ENCODE peak calls at places on chromosome 22, in four cellular contexts. K is K562, H is SK-N-SH, E is GM12878. P is an unnamed sample.

GRCh38 chr22:46057206-46057605 is 80.2 kb upstream of the WNT7B start:
- DNase-seq in K (no peak), H (no peak), E (no peak), P (no peak)

GRCh38 chr22:27336151-27337090 is 465.1 kb downstream of the MN1 start:
- DNase-seq in H (no peak), K (no peak), E (no peak), P (no peak)

GRCh38 chr22:42966389-42966998 is 48.5 kb downstream of the PACSIN2 start:
- DNase-seq in E (no peak), H (no peak), K (no peak), P (no peak)

GRCh38 chr22:32409977-32410376 is 2.1 kb downstream of the RTCB start:
- DNase-seq in K (no peak), E (no peak), H (no peak), P (no peak)

GRCh38 chr22:38213319-38214247 is 11.8 kb downstream of the MAFF start:
- DNase-seq in K (no peak), H (no peak), E (peak), P (no peak)

GRCh38 chr22:41238570-41239442 is 1.9 kb downstream of the CHADL start:
- DNase-seq in K (no peak), E (no peak), H (no peak), P (no peak)

GRCh38 chr22:41863472-41863871 is 30.6 kb downstream of the SREBF2 start:
- DNase-seq in E (no peak), K (no peak), H (no peak), P (no peak)

GRCh38 chr22:33192156-33192555 is 134.0 kb upstream of the SYN3 start:
- DNase-seq in H (no peak), E (no peak), K (no peak), P (no peak)

GRCh38 chr22:47192651-47193437 is 430.4 kb downstream of the TBC1D22A start:
- DNase-seq in H (no peak), K (peak), E (no peak), P (no peak)

GRCh38 chr22:25700996-25701815 is 40.8 kb upstream of the MYO18B start:
- DNase-seq in K (no peak), H (peak), E (no peak), P (no peak)

GRCh38 chr22:19984851-19985811 is 31.5 kb downstream of the ARVCF start:
- DNase-seq in H (no peak), E (no peak), K (no peak), P (no peak)
- TF ChIP-seq POLR2AphosphoS5 in H (no peak), E (no peak), K (no peak), P (no peak)

DNA sequence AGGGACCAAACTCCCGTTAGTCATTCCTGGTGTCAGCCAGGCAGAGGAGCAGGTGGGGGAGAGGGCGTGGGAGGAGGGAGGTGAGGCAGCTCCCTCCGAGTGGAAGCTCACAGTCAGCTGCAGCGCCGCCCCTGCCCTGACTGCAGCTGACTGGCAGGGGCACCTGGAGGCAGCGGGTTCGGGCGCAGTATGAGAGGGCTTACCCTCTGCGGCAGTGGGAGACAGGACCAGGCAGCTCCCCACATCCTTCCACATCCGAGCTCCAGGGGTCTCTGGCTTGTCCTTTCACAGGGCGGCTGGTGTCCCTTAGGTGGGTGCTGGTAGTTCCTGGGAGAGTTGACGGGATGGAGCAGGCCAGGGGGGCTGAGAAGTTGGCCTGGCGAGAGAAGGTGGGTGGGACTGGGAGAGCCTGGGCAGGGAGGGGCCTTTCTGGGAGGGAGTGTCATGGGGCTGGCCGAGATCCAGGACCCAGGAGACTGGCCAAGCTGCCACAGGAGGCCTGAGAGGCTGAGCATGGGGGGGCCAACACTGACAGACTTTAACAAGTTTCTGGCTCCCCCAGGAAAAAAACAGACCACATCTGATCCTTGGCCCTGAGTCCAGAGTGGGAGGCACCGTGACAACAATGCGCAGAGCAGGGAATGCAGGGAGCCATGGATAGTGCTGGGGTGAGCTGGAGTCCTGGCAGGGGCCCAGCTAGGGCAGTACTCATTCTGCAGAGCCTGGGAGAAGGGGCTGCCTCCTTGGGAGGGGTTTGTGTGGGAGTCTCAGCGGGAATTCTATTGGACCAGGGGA is 4.9 kb downstream of the ADORA2A start:
- DNase-seq in E (no peak), H (peak), K (peak), P (no peak)
- H3K9ac ChIP-seq in E (peak), H (no peak), K (no peak), P (no peak)

GRCh38 chr22:23126165-23127054 is 15.4 kb downstream of the RSPH14 start:
- DNase-seq in H (no peak), E (no peak), K (peak), P (no peak)

GRCh38 chr22:23127055-23127756 is 14.6 kb downstream of the RSPH14 start:
- DNase-seq in K (peak), E (no peak), H (no peak), P (no peak)

GRCh38 chr22:23129149-23129548 is 12.6 kb downstream of the RSPH14 start:
- DNase-seq in H (no peak), E (no peak), K (peak), P (no peak)

GRCh38 chr22:23127788-23128187 is 14.0 kb downstream of the RSPH14 start:
- DNase-seq in K (peak), H (no peak), E (no peak), P (no peak)

GRCh38 chr22:23128269-23129108 is 13.3 kb downstream of the RSPH14 start:
- DNase-seq in H (peak), E (no peak), K (peak), P (peak)
- H3K27ac ChIP-seq in H (no peak), E (no peak), K (no peak), P (no peak)

GRCh38 chr22:49033616-49034015 is 794.1 kb downstream of the BRD1 start:
- DNase-seq in H (no peak), K (no peak), E (no peak), P (no peak)
- TF ChIP-seq POLR2AphosphoS5 in H (no peak), K (no peak), E (no peak), P (no peak)

GRCh38 chr22:28956506-28956905 is 73.1 kb downstream of the ZNRF3 start:
- DNase-seq in E (no peak), K (no peak), H (no peak), P (no peak)

GRCh38 chr22:28953976-28954880 is 70.9 kb downstream of the ZNRF3 start:
- DNase-seq in K (no peak), H (no peak), E (no peak), P (no peak)

GRCh38 chr22:28953399-28953798 is 70.0 kb downstream of the ZNRF3 start:
- DNase-seq in K (no peak), E (no peak), H (no peak), P (no peak)

GRCh38 chr22:28958611-28959010 is 75.2 kb downstream of the ZNRF3 start:
- DNase-seq in K (no peak), H (no peak), E (no peak), P (no peak)

DNA sequence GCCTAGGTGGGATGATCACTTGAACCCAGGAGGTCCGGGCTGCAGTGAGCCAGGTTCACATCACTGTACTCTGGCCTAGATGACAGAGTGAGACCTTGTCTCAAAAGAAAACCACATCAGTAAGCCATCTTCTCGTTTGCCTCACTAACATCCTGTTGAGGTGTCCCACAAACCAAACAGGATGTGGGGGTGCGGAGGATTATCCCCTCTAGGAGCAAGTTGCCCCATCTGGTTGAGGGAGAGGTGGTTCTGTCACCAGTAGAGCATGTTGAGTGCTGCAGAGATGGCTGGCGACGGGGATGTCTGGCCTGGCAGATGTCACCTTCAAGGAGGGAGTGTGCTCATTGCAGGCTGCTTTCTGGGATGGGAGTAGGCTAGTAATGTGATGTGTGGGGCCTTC is 72.4 kb downstream of the ZNRF3 start:
- DNase-seq in K (no peak), E (peak), H (no peak), P (no peak)
- H3K9ac ChIP-seq in K (no peak), E (no peak), H (no peak), P (no peak)

GRCh38 chr22:21698430-21699329 is 32.9 kb downstream of the PPIL2 start:
- DNase-seq in H (no peak), E (no peak), K (peak), P (no peak)

GRCh38 chr22:21699643-21700042 is 33.8 kb downstream of the PPIL2 start:
- DNase-seq in H (no peak), E (no peak), K (peak), P (no peak)

GRCh38 chr22:21701384-21701971 is 34.1 kb downstream of the YPEL1 start:
- DNase-seq in E (no peak), K (no peak), H (no peak), P (no peak)

GRCh38 chr22:21702094-21702493 is 33.5 kb downstream of the YPEL1 start:
- DNase-seq in K (no peak), E (no peak), H (no peak), P (no peak)

DNA sequence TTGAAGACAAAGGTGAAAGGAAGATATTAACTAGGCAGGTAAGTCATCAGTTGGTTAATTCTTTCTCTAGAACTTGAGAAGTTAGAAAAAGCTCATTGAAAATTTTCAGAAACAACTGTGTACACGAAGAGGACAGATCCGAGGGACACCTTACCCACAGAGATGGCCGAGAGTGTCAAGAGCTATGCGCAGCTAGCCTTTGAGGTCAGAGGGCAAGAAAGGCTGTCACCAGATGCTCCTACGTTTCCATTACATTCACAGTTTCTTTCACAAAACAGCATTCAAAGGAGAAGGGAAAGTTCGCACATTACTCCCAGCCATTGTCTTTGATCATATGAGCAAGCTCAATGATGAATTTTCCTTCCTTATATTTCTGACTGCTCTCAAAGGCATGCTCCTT is 34.8 kb downstream of the YPEL1 start:
- DNase-seq in H (no peak), E (no peak), K (no peak), P (no peak)
- H3K27ac ChIP-seq in H (no peak), E (no peak), K (no peak), P (no peak)

DNA sequence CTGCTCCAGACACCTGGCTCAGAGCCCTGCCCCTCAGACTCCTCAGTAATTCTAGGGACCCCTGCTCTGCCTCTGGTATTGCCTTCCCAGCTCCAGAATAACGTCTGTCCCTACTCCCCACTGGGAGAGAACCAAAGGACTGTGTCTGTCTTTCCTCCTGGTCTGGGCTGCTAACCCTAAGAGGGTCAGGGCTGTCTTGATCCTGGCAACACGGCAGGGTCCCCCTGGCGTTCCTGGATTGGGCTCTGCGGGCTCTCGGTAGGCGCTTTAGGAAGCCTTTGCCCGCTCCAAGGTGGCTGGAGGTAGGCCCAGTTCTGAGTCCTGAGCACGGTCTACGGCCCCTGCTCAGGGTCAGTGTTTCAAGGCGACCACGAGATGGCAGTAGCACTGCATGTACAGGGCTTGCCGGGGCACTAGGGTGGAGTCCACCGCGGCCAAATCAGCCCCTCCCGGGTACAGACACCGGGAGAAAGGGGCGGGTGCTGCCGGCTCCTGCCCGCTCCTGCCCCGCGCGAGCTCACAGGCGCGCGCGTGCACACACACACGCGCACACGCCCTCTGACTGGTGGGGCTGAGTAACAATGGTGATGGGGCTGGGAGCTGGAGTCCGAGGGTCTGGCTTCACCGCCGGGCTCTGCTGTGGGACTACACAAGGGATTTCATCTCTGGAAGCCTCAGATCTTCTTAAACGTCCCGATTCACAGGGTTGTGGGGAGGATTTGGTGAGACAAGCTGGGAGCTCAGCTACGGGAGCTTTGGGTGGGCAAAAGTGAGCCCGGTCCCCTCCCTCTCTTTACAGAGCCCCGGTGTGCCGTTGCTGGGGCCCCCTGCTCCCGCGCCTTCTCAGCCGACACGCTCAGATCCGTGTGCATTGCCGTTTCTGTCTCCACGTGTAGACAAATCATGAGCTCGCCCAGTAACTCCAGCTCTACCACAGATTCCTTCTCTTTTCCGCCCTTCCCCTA is 30.1 kb upstream of the HMOX1 start:
- DNase-seq in H (peak), K (peak), E (peak), P (no peak)
- TF ChIP-seq POLR2AphosphoS5 in H (peak), K (no peak), E (no peak), P (no peak)

GRCh38 chr22:31230871-31231621 is 18.9 kb downstream of the LIMK2 start:
- DNase-seq in E (no peak), K (no peak), H (peak), P (no peak)
- H3K9ac ChIP-seq in E (no peak), K (no peak), H (no peak), P (no peak)